ENCODE peak calls at places on chromosomes 11 and 22, in ten cellular contexts. One of them, this sample, is unnamed.

GRCh38 chr11:81497202-81497804 is 1236.4 kb downstream of the FAM181B start:
- DNase-seq in amygdala: no peak
- DNase-seq in mucosa of descending colon: peak
- DNase-seq in activated effector memory CD4-positive, alpha-beta T cell treated with anti-CD3 and anti-CD28 coated beads, Interleukin-2, amount 50 U/mL, for 16 hours: no peak
- DNase-seq in stimulated activated CD8-positive, alpha-beta memory T cell treated with anti-CD3 and anti-CD28 coated beads, Interleukin-4, amount 100 ng/mL, for 1 hour: no peak
- DNase-seq in T-helper 9 cell: no peak
- DNase-seq in hypothalamus: no peak
- DNase-seq in B cell: peak
- DNase-seq in Peyer's patch: no peak
- DNase-seq in stimulated activated CD4-positive, alpha-beta T cell treated with anti-CD3 and anti-CD28 coated beads, Interleukin-12 subunit alpha, Interleukin-12 subunit beta, amount 100 ng/mL, for 24 hours: no peak
- DNase-seq in this sample: peak

GRCh38 chr11:14972581-14973490 is 685 bp upstream of the CALCA start:
- DNase-seq in amygdala: no peak
- DNase-seq in mucosa of descending colon: no peak
- DNase-seq in activated effector memory CD4-positive, alpha-beta T cell treated with anti-CD3 and anti-CD28 coated beads, Interleukin-2, amount 50 U/mL, for 16 hours: no peak
- DNase-seq in stimulated activated CD8-positive, alpha-beta memory T cell treated with anti-CD3 and anti-CD28 coated beads, Interleukin-4, amount 100 ng/mL, for 1 hour: no peak
- DNase-seq in T-helper 9 cell: no peak
- DNase-seq in hypothalamus: no peak
- DNase-seq in B cell: no peak
- DNase-seq in Peyer's patch: no peak
- DNase-seq in stimulated activated CD4-positive, alpha-beta T cell treated with anti-CD3 and anti-CD28 coated beads, Interleukin-12 subunit alpha, Interleukin-12 subunit beta, amount 100 ng/mL, for 24 hours: no peak
- DNase-seq in this sample: no peak

GRCh38 chr11:35170503-35170902 is 31.5 kb downstream of the CD44 start:
- DNase-seq in amygdala: no peak
- DNase-seq in mucosa of descending colon: no peak
- DNase-seq in activated effector memory CD4-positive, alpha-beta T cell treated with anti-CD3 and anti-CD28 coated beads, Interleukin-2, amount 50 U/mL, for 16 hours: no peak
- DNase-seq in stimulated activated CD8-positive, alpha-beta memory T cell treated with anti-CD3 and anti-CD28 coated beads, Interleukin-4, amount 100 ng/mL, for 1 hour: no peak
- DNase-seq in T-helper 9 cell: no peak
- DNase-seq in hypothalamus: no peak
- DNase-seq in B cell: no peak
- DNase-seq in Peyer's patch: no peak
- DNase-seq in stimulated activated CD4-positive, alpha-beta T cell treated with anti-CD3 and anti-CD28 coated beads, Interleukin-12 subunit alpha, Interleukin-12 subunit beta, amount 100 ng/mL, for 24 hours: no peak
- DNase-seq in this sample: no peak

GRCh38 chr22:24089951-24090350 is 78.8 kb downstream of the CABIN1 start:
- DNase-seq in amygdala: no peak
- DNase-seq in mucosa of descending colon: no peak
- DNase-seq in activated effector memory CD4-positive, alpha-beta T cell treated with anti-CD3 and anti-CD28 coated beads, Interleukin-2, amount 50 U/mL, for 16 hours: no peak
- DNase-seq in stimulated activated CD8-positive, alpha-beta memory T cell treated with anti-CD3 and anti-CD28 coated beads, Interleukin-4, amount 100 ng/mL, for 1 hour: no peak
- DNase-seq in T-helper 9 cell: no peak
- DNase-seq in hypothalamus: no peak
- DNase-seq in B cell: no peak
- DNase-seq in Peyer's patch: no peak
- DNase-seq in stimulated activated CD4-positive, alpha-beta T cell treated with anti-CD3 and anti-CD28 coated beads, Interleukin-12 subunit alpha, Interleukin-12 subunit beta, amount 100 ng/mL, for 24 hours: no peak
- DNase-seq in this sample: no peak

GRCh38 chr11:26996056-26996455 is 2.1 kb downstream of the FIBIN start:
- DNase-seq in amygdala: no peak
- DNase-seq in mucosa of descending colon: no peak
- DNase-seq in activated effector memory CD4-positive, alpha-beta T cell treated with anti-CD3 and anti-CD28 coated beads, Interleukin-2, amount 50 U/mL, for 16 hours: no peak
- DNase-seq in stimulated activated CD8-positive, alpha-beta memory T cell treated with anti-CD3 and anti-CD28 coated beads, Interleukin-4, amount 100 ng/mL, for 1 hour: no peak
- DNase-seq in T-helper 9 cell: no peak
- DNase-seq in hypothalamus: no peak
- DNase-seq in B cell: no peak
- DNase-seq in Peyer's patch: no peak
- DNase-seq in stimulated activated CD4-positive, alpha-beta T cell treated with anti-CD3 and anti-CD28 coated beads, Interleukin-12 subunit alpha, Interleukin-12 subunit beta, amount 100 ng/mL, for 24 hours: no peak
- DNase-seq in this sample: no peak

GRCh38 chr11:7572001-7572712 is 58.4 kb downstream of the PPFIBP2 start:
- DNase-seq in amygdala: no peak
- DNase-seq in mucosa of descending colon: no peak
- DNase-seq in activated effector memory CD4-positive, alpha-beta T cell treated with anti-CD3 and anti-CD28 coated beads, Interleukin-2, amount 50 U/mL, for 16 hours: no peak
- DNase-seq in stimulated activated CD8-positive, alpha-beta memory T cell treated with anti-CD3 and anti-CD28 coated beads, Interleukin-4, amount 100 ng/mL, for 1 hour: no peak
- DNase-seq in T-helper 9 cell: no peak
- DNase-seq in hypothalamus: no peak
- DNase-seq in B cell: no peak
- DNase-seq in Peyer's patch: no peak
- DNase-seq in stimulated activated CD4-positive, alpha-beta T cell treated with anti-CD3 and anti-CD28 coated beads, Interleukin-12 subunit alpha, Interleukin-12 subunit beta, amount 100 ng/mL, for 24 hours: no peak
- DNase-seq in this sample: no peak

GRCh38 chr11:132463941-132464340 is 1068.4 kb downstream of the OPCML start:
- DNase-seq in amygdala: no peak
- DNase-seq in mucosa of descending colon: peak
- DNase-seq in activated effector memory CD4-positive, alpha-beta T cell treated with anti-CD3 and anti-CD28 coated beads, Interleukin-2, amount 50 U/mL, for 16 hours: no peak
- DNase-seq in stimulated activated CD8-positive, alpha-beta memory T cell treated with anti-CD3 and anti-CD28 coated beads, Interleukin-4, amount 100 ng/mL, for 1 hour: no peak
- DNase-seq in T-helper 9 cell: no peak
- DNase-seq in hypothalamus: no peak
- DNase-seq in B cell: no peak
- DNase-seq in Peyer's patch: no peak
- DNase-seq in stimulated activated CD4-positive, alpha-beta T cell treated with anti-CD3 and anti-CD28 coated beads, Interleukin-12 subunit alpha, Interleukin-12 subunit beta, amount 100 ng/mL, for 24 hours: no peak
- DNase-seq in this sample: no peak

GRCh38 chr11:125995313-125995712 is 49.5 kb downstream of the VSIG10L2 start:
- DNase-seq in amygdala: peak
- DNase-seq in mucosa of descending colon: no peak
- DNase-seq in activated effector memory CD4-positive, alpha-beta T cell treated with anti-CD3 and anti-CD28 coated beads, Interleukin-2, amount 50 U/mL, for 16 hours: no peak
- DNase-seq in stimulated activated CD8-positive, alpha-beta memory T cell treated with anti-CD3 and anti-CD28 coated beads, Interleukin-4, amount 100 ng/mL, for 1 hour: no peak
- DNase-seq in T-helper 9 cell: no peak
- DNase-seq in hypothalamus: no peak
- DNase-seq in B cell: no peak
- DNase-seq in Peyer's patch: no peak
- DNase-seq in stimulated activated CD4-positive, alpha-beta T cell treated with anti-CD3 and anti-CD28 coated beads, Interleukin-12 subunit alpha, Interleukin-12 subunit beta, amount 100 ng/mL, for 24 hours: peak
- DNase-seq in this sample: peak

GRCh38 chr11:88231894-88232482 is 56.7 kb upstream of the RAB38 start:
- DNase-seq in amygdala: no peak
- DNase-seq in mucosa of descending colon: peak
- DNase-seq in activated effector memory CD4-positive, alpha-beta T cell treated with anti-CD3 and anti-CD28 coated beads, Interleukin-2, amount 50 U/mL, for 16 hours: no peak
- DNase-seq in stimulated activated CD8-positive, alpha-beta memory T cell treated with anti-CD3 and anti-CD28 coated beads, Interleukin-4, amount 100 ng/mL, for 1 hour: no peak
- DNase-seq in T-helper 9 cell: no peak
- DNase-seq in hypothalamus: no peak
- DNase-seq in B cell: peak
- DNase-seq in Peyer's patch: no peak
- DNase-seq in stimulated activated CD4-positive, alpha-beta T cell treated with anti-CD3 and anti-CD28 coated beads, Interleukin-12 subunit alpha, Interleukin-12 subunit beta, amount 100 ng/mL, for 24 hours: no peak
- DNase-seq in this sample: no peak

GRCh38 chr11:20544536-20545237 is 54.7 kb upstream of the SLC6A5 start:
- DNase-seq in amygdala: no peak
- DNase-seq in mucosa of descending colon: no peak
- DNase-seq in activated effector memory CD4-positive, alpha-beta T cell treated with anti-CD3 and anti-CD28 coated beads, Interleukin-2, amount 50 U/mL, for 16 hours: no peak
- DNase-seq in stimulated activated CD8-positive, alpha-beta memory T cell treated with anti-CD3 and anti-CD28 coated beads, Interleukin-4, amount 100 ng/mL, for 1 hour: no peak
- DNase-seq in T-helper 9 cell: no peak
- DNase-seq in hypothalamus: no peak
- DNase-seq in B cell: no peak
- DNase-seq in Peyer's patch: no peak
- DNase-seq in stimulated activated CD4-positive, alpha-beta T cell treated with anti-CD3 and anti-CD28 coated beads, Interleukin-12 subunit alpha, Interleukin-12 subunit beta, amount 100 ng/mL, for 24 hours: no peak
- DNase-seq in this sample: no peak

GRCh38 chr11:112316971-112317370 is 56.3 kb upstream of the PLET1 start:
- DNase-seq in amygdala: no peak
- DNase-seq in mucosa of descending colon: no peak
- DNase-seq in activated effector memory CD4-positive, alpha-beta T cell treated with anti-CD3 and anti-CD28 coated beads, Interleukin-2, amount 50 U/mL, for 16 hours: no peak
- DNase-seq in stimulated activated CD8-positive, alpha-beta memory T cell treated with anti-CD3 and anti-CD28 coated beads, Interleukin-4, amount 100 ng/mL, for 1 hour: no peak
- DNase-seq in T-helper 9 cell: no peak
- DNase-seq in hypothalamus: no peak
- DNase-seq in B cell: no peak
- DNase-seq in Peyer's patch: no peak
- DNase-seq in stimulated activated CD4-positive, alpha-beta T cell treated with anti-CD3 and anti-CD28 coated beads, Interleukin-12 subunit alpha, Interleukin-12 subunit beta, amount 100 ng/mL, for 24 hours: no peak
- DNase-seq in this sample: no peak

This sample was measured in GM06990.